ENCODE peak calls at places on chromosomes 13 and 19, in seven cellular contexts. E is tibial nerve, Y is psoas muscle, R is tibial artery, D is WERI-Rb-1, V is fibroblast of lung, X is colonic mucosa. Z is an unnamed sample.

GRCh38 chr13:21872795-21873194 is 201.9 kb downstream of the FGF9 start:
- DNase-seq in V (no peak), R (no peak), Y (no peak), X (no peak), D (no peak), E (no peak), Z (no peak)

GRCh38 chr13:113970810-113971470 is 2.9 kb downstream of the C13orf46 start:
- DNase-seq in X (peak), R (no peak), D (no peak), V (peak), E (peak), Y (peak), Z (no peak)

GRCh38 chr13:60645552-60646138 is 248.6 kb downstream of the TDRD3 start:
- DNase-seq in Y (no peak), R (no peak), X (no peak), E (no peak), V (no peak), D (no peak), Z (no peak)

GRCh38 chr13:97600438-97601080 is 166.6 kb downstream of the RAP2A start:
- DNase-seq in E (no peak), D (no peak), X (no peak), Y (no peak), R (no peak), V (peak), Z (no peak)

GRCh38 chr19:54653181-54653809 is 9.5 kb upstream of the LILRB4 start:
- DNase-seq in E (no peak), V (peak), X (no peak), R (no peak), Y (no peak), D (no peak), Z (no peak)

GRCh38 chr13:96967248-96967745 is 27.0 kb downstream of the OXGR1 start:
- DNase-seq in D (no peak), V (no peak), Y (no peak), R (no peak), E (no peak), X (no peak), Z (no peak)

GRCh38 chr13:88919970-88920628 is 1248.9 kb downstream of the SLITRK5 start:
- DNase-seq in E (no peak), D (no peak), Y (no peak), X (no peak), V (peak), R (no peak), Z (peak)

GRCh38 chr13:33911521-33911920 is 93.6 kb downstream of the RFC3 start:
- DNase-seq in V (no peak), X (no peak), R (no peak), E (no peak), Y (no peak), D (no peak), Z (no peak)

GRCh38 chr13:86946734-86947133 is 724.4 kb upstream of the SLITRK5 start:
- DNase-seq in V (no peak), R (no peak), Y (no peak), E (no peak), D (no peak), X (no peak), Z (no peak)

GRCh38 chr13:59112375-59112774 is 1051.4 kb downstream of the DIAPH3 start:
- DNase-seq in X (no peak), D (peak), E (no peak), V (peak), R (peak), Y (no peak), Z (peak)

GRCh38 chr13:112452380-112453206 is 76.4 kb downstream of the SPACA7 start:
- DNase-seq in D (no peak), Y (peak), V (no peak), E (no peak), X (peak), R (no peak), Z (no peak)

GRCh38 chr13:40533072-40533471 is 133.4 kb downstream of the FOXO1 start:
- DNase-seq in D (no peak), R (no peak), V (no peak), E (no peak), X (no peak), Y (no peak), Z (no peak)

GRCh38 chr19:21362291-21362690 is 3.5 kb downstream of the ZNF738 start:
- DNase-seq in D (no peak), X (no peak), E (no peak), V (no peak), R (no peak), Y (no peak), Z (no peak)

GRCh38 chr19:3683866-3684816 is 16.1 kb downstream of the PIP5K1C start:
- DNase-seq in X (no peak), E (no peak), D (no peak), Y (no peak), R (no peak), V (no peak), Z (no peak)

GRCh38 chr13:47798906-47799305 is 202.2 kb downstream of the SUCLA2 start:
- DNase-seq in Y (no peak), X (no peak), D (no peak), V (peak), E (no peak), R (no peak), Z (no peak)

DNA sequence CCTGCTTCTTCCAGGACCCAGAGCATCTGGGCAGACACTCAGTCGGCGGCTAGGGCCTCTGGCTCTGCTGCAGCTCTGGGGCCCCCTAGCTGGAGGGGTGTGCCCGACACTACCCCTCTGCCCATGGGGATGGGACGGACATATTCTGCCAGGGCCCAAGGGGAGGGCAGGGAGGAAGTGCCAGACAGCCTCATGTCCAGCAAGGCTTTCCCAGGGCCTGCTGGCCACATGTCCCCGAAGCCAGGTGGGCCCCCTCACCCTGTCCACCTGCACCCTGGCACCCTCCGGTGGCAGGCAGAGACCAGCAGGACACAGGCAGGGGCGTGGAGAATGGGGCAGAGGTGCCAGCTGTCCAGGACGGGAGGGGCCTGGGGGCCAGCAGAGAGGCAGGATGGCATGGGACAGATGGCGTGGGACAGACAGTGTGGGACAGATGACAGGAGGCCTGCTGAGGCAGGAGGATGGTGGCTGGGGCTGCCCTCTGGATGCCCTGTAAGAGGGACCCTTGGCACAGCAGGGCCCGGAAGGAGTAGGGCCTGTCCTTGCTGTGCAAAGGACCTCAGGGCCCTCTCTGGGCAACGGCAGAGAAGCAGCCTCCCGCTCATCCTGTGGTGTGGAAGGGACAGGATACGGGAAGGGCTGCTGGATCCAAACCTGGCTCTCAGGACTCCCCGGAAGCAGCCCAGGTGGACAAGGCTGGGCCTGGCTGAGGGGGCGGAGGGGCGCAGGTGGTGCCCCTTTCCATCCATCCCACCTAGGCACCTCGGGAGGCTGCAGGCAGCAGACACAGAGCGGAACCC is 29.1 kb downstream of the CEBPG start:
- DNase-seq in D (no peak), V (no peak), E (no peak), R (peak), Y (peak), X (no peak), Z (peak)
- TF ChIP-seq CTCF in D (no peak), V (no peak), E (no peak), R (no peak), Y (peak), X (no peak), Z (no peak)

GRCh38 chr19:46862974-46863632 is 2.3 kb downstream of the ARHGAP35 start:
- DNase-seq in Y (no peak), E (no peak), R (no peak), V (no peak), X (no peak), D (no peak), Z (peak)
- TF ChIP-seq CTCF in Y (no peak), E (no peak), R (no peak), V (no peak), X (no peak), D (no peak), Z (no peak)

GRCh38 chr19:1447944-1448343 is 2.0 kb upstream of the APC2 start:
- DNase-seq in Y (no peak), V (no peak), E (no peak), D (no peak), R (no peak), X (no peak), Z (no peak)

GRCh38 chr19:1450735-1451669 is 1.1 kb downstream of the APC2 start:
- DNase-seq in X (no peak), D (no peak), Y (no peak), R (no peak), V (no peak), E (no peak), Z (no peak)

GRCh38 chr19:1447565-1447903 is 2.4 kb upstream of the APC2 start:
- DNase-seq in E (no peak), D (no peak), V (no peak), R (no peak), X (no peak), Y (no peak), Z (no peak)

GRCh38 chr19:1451916-1452801 is 2.2 kb downstream of the APC2 start:
- DNase-seq in D (no peak), E (no peak), X (no peak), R (no peak), V (no peak), Y (no peak), Z (no peak)

DNA sequence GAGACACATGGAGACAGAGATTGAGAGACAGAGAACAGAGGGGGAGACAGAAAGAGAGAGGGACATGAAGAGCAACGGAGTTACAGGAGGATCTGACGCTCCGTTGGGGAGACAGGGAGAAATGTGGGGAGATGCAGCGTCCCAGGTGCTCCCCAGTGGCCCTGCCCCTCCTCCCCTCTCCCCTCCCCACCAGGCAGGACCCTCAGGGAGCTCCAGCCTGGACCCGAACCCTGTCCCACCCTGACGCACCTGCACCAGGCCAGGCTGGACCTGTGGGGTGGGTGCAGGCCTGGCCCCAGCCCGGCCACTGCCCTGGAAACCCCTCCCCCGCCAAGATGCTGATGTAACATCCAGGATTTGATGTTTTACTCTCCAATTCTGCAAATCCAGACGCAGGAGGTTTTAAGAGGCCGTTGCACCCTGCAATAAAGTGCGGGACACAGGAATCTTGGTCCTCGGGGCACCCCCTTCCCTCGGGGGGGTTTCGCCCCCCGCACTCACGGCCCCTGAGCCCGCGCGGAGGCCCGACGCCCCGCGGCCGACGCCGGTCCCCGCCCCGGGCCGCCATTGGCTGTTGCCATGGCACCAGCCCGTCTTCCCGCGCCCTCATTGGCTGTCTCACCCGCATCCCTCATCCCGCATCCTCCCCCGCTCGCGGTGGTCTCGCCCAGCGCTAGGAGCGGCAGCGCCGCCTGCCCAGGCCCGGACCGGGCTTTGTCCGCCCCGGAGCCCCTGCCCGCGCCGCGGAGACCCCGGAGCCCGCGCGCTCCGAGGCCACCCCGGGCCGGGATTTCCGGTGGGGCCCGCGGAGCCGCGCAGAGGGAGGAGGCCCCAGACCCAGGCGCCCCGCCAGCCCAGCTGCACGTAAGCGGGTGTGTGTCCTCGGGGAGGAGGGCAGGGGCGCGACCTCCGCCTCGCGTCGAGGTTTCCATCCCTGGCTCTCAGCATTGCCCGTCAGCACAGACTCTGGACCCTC is at the start of gene APC2:
- DNase-seq in D (peak), Y (no peak), V (peak), X (no peak), E (no peak), R (no peak), Z (no peak)
- TF ChIP-seq CTCF in D (no peak), Y (no peak), V (no peak), X (no peak), E (no peak), R (no peak), Z (no peak)

GRCh38 chr19:49763230-49763629 is at the start of gene TSKS:
- DNase-seq in X (no peak), D (no peak), R (no peak), V (no peak), E (no peak), Y (no peak), Z (no peak)

GRCh38 chr19:49761249-49761624 is 1.9 kb downstream of the TSKS start:
- DNase-seq in R (no peak), X (no peak), Y (no peak), D (no peak), E (no peak), V (no peak), Z (no peak)

GRCh38 chr19:49764341-49764740 is 1.2 kb upstream of the TSKS start:
- DNase-seq in V (no peak), Y (no peak), X (no peak), E (no peak), R (no peak), D (no peak), Z (no peak)

GRCh38 chr19:49758292-49758691 is 4.8 kb downstream of the TSKS start:
- DNase-seq in X (no peak), D (no peak), Y (no peak), E (no peak), R (no peak), V (peak), Z (no peak)

DNA sequence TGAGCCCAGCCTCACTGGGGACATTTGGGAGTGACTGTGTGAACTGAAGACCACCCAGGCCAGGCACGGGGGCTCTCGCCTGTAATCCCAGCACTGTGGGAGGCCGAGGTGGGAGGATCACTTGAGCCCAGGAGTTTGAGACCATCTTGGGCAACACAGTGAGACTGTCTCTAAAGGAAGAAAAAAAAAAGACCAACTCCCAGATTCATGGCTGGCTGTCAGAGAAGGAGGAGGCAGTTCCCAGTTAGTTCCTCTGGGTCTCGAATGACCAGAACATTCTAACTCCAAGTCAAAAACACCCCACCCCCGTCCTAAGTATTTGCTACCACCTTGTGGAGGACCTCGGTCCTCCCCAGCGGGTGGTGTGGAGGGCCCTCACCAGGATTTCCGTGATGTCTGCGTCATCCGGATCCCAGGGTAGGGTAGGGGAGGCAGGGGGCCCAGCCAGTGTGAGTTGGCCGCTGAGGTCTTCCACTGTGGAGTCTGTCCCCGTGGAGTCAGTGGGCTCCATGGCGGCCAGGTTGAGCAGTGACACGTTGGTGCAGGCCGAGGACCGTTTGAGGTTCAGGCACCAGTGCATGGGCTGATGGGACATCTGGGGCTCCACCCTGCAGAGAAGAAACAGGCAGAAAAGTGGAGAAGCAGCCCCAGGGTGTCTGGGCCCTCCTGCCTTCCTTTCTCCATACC is 1.3 kb downstream of the TSKS start:
- DNase-seq in R (peak), X (no peak), E (peak), Y (no peak), V (peak), D (peak), Z (no peak)
- TF ChIP-seq CTCF in R (no peak), X (no peak), E (no peak), Y (no peak), V (peak), D (peak), Z (no peak)

GRCh38 chr13:43805071-43805468 is 18.3 kb upstream of the ENOX1 start:
- DNase-seq in D (no peak), V (peak), R (no peak), X (no peak), Y (no peak), E (peak), Z (no peak)

GRCh38 chr13:43805681-43806128 is 18.9 kb upstream of the ENOX1 start:
- DNase-seq in D (no peak), Y (no peak), E (no peak), X (no peak), R (no peak), V (no peak), Z (no peak)

GRCh38 chr13:43802511-43802910 is 15.7 kb upstream of the ENOX1 start:
- DNase-seq in V (no peak), Y (no peak), E (no peak), D (no peak), R (no peak), X (no peak), Z (no peak)

GRCh38 chr13:43800828-43801227 is 14.1 kb upstream of the ENOX1 start:
- DNase-seq in X (no peak), R (no peak), Y (no peak), E (no peak), V (no peak), D (no peak), Z (no peak)

GRCh38 chr13:43804461-43805070 is 17.8 kb upstream of the ENOX1 start:
- DNase-seq in V (peak), E (peak), Y (no peak), R (no peak), D (no peak), X (peak), Z (peak)
- TF ChIP-seq CTCF in V (peak), E (peak), Y (peak), R (peak), D (no peak), X (peak), Z (peak)

DNA sequence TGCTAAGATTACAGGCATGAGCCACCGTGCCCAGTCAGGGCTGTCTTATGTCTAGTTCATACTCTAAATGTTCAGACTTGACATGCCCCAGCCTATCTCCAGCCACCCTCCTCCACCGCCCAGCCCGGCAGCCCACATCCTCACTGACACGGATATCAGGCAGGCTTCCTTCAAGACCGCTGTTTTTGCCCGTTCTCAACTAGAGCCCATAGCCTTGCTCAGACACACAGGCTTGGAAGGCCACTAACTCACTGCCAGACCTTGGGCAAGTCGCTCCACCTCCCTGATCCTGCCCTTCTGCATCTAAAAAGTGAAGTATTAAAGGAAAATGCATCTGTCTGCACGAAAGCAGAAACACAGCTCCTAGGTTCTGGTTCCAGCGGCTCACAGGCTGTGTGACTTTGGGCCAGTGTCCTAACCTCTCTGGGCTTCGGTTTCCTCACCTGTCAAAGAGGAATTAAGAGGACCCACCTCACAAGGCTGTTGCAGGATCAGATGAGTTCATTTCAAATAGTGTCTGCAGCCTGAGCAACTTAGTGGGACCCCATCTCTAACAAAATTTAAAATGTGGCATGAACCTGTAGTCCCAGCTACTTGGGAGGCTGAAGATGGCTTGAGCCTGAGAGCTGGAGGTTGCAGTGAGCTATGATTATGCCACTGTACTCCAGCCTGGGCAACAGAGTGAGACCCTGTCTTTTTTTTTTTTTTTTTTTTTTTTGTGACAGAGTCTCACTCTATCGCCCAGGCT is 14.5 kb upstream of the CERS4 start:
- DNase-seq in R (no peak), X (peak), E (no peak), V (no peak), D (peak), Y (peak), Z (no peak)
- TF ChIP-seq CTCF in R (no peak), X (no peak), E (no peak), V (no peak), D (no peak), Y (no peak), Z (no peak)

Z was measured in HL-60.